ENCODE peak calls at places on chromosomes 4 and X, in six cellular contexts. C, W, V, D, R and U are unnamed samples. For H3K9me3, the result is how much of the 10 kb centered on the place peaks cover.

GRCh38 chrX:15579778-15580747 is 20.7 kb downstream of the ACE2 start:
- DNase-seq in C (no peak), W (no peak), V (no peak), D (peak), R (no peak), U (no peak)

GRCh38 chr4:139833131-139833930 is 167.7 kb downstream of the MGST2 start:
- DNase-seq in C (no peak), W (no peak), V (no peak), D (no peak), R (no peak), U (no peak)

GRCh38 chrX:56800801-56801200 is 71.8 kb downstream of the NBDY start:
- DNase-seq in C (no peak), W (peak), V (peak), D (peak), R (peak), U (no peak)

GRCh38 chr4:48603366-48604003 is 113.4 kb downstream of the ZAR1 start:
- DNase-seq in C (no peak), W (no peak), V (no peak), D (no peak), R (no peak), U (no peak)

GRCh38 chr4:7430368-7430964 is 4.3 kb downstream of the PSAPL1 start:
- DNase-seq in C (peak), W (no peak), V (no peak), D (no peak), R (no peak), U (no peak)

GRCh38 chr4:56374956-56375355 is 12.3 kb downstream of the AASDH start:
- DNase-seq in C (no peak), W (no peak), V (peak), D (no peak), R (no peak), U (no peak)

GRCh38 chrX:133792198-133792953 is 193.0 kb downstream of the GPC3 start:
- DNase-seq in C (peak), W (peak), V (peak), D (peak), R (peak), U (peak)

GRCh38 chr4:152328595-152328994 is 207.3 kb downstream of the FBXW7 start:
- DNase-seq in C (peak), W (no peak), V (no peak), D (no peak), R (no peak), U (no peak)

GRCh38 chr4:53273726-53274125 is 92.1 kb downstream of the SCFD2 start:
- DNase-seq in C (no peak), W (no peak), V (no peak), D (no peak), R (no peak), U (no peak)

GRCh38 chr4:182478475-182478874 is 235.3 kb downstream of the TENM3 start:
- DNase-seq in C (no peak), W (peak), V (peak), D (no peak), R (no peak), U (no peak)

GRCh38 chr4:18075823-18076433 is 54.4 kb upstream of the LCORL start:
- DNase-seq in C (no peak), W (peak), V (peak), D (peak), R (no peak), U (no peak)

GRCh38 chrX:102338162-102338561 is 91.2 kb downstream of the NXF2 start:
- DNase-seq in C (no peak), W (no peak), V (no peak), D (no peak), R (no peak), U (no peak)

GRCh38 chr4:118373614-118374255 is 20.9 kb upstream of the PRSS12 start:
- DNase-seq in C (no peak), W (no peak), V (no peak), D (no peak), R (no peak), U (no peak)

GRCh38 chrX:18638397-18638796 is 33.5 kb downstream of the RS1 start:
- DNase-seq in C (no peak), W (no peak), V (no peak), D (no peak), R (no peak), U (no peak)

GRCh38 chrX:119573840-119574393 is 446 bp upstream of the UBE2A start:
- DNase-seq in C (no peak), W (peak), V (peak), D (peak), R (peak), U (peak)

GRCh38 chr4:81343046-81343445 is 128.0 kb upstream of the PRKG2 start:
- DNase-seq in C (no peak), W (no peak), V (no peak), D (no peak), R (no peak), U (no peak)

GRCh38 chrX:31546130-31546529 is 474.3 kb upstream of the FTHL17 start:
- DNase-seq in C (peak), W (peak), V (no peak), D (no peak), R (no peak), U (no peak)

GRCh38 chr4:172188248-172188976 is 375.2 kb downstream of the GALNTL6 start:
- DNase-seq in C (no peak), W (no peak), V (no peak), D (no peak), R (no peak), U (no peak)

DNA sequence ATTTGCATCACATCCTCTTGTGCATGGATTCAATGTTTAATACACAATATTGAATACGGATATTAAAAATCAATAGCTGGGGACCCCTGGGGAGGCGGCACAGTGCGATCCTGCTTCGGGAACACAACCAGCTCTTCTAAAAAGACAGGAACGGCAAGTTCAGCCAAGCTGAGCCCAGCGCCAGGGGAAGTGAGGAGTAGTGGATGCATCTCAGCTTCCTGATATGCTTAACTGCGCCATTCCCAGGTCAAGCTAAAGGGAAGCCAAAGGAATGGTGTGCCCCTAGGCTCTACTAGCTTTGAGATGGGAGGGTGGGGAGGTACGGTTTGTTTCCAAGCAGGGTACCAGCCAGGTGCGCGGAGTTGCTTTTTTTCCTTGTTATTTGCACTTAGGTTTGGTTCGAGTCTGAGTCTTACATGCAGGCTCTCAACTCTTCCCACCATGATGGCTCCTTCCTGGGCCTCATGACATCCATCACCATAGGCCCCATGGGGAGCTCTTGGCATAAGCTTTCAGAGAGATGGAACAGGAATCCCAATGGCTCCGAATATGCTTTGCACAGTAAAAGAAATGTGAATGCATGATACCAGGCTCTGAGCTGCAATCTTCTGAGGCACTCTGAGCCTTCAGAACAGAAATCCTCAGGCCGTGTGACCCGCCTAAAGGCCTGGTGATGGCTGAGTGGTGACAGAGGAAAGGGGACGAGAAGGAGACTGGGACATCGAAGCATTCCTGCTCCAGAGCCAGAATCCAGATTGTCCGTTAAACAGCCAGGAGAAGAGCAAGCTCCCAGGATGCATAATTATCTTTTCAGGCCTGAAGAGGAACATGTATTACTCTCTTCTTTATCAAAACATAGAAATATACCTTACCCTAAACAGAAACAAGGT is 51.8 kb upstream of the BCOR start:
- DNase-seq in C (no peak), W (peak), V (no peak), D (no peak), R (no peak), U (no peak)
- H3K9me3 ChIP-seq in C (under half), W (under half), V (under half), D (under half), R (under half), U (under half)

DNA sequence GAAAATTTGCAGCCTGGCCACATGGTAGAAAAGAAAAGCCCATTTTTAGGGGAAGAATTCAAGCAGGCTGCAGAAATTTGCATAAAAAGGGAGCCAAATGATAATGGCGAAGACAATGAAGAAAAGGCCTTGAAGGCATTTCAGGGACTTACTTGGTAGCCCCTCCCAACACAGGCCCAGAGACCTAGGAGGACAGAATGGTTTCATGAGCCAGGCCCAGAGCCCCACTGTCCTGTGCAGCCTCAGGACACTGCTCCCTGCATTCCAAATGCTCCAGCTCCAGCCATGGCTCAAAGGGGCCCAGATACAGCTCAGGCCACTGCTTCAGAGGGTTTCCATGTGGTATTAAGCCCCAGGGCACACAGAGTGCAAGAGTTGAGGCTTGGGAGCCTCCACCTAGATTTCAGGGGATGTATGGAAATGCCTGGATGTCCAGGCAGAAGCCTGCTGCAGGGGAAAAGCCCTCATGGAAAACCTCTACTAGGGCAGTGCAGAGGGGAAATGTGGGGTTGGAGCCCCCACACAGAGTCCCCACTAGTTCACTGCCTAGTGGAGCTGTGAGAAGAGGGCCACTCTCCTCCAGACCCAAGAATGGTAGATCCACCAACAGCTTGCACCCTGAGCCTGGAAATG is 271.7 kb upstream of the KLF3 start:
- DNase-seq in C (no peak), W (no peak), V (no peak), D (no peak), R (no peak), U (no peak)
- H3K9me3 ChIP-seq in C (under half), W (under half), V (under half), D (under half), R (under half), U (under half)

GRCh38 chr4:146379744-146380143 is 142.0 kb downstream of the SLC10A7 start:
- DNase-seq in C (no peak), W (no peak), V (no peak), D (no peak), R (no peak), U (no peak)
- H3K9me3 ChIP-seq in C (under half), W (under half), V (under half), D (under half), R (under half), U (under half)

GRCh38 chrX:129665916-129666644 is 11.3 kb upstream of the APLN start:
- DNase-seq in C (peak), W (peak), V (no peak), D (peak), R (no peak), U (no peak)
- H3K9me3 ChIP-seq in C (under half), W (under half), V (under half), D (under half), R (under half), U (under half)

GRCh38 chr4:97453186-97453585 is 690.1 kb downstream of the STPG2 start:
- DNase-seq in C (no peak), W (no peak), V (no peak), D (no peak), R (no peak), U (no peak)
- H3K9me3 ChIP-seq in C (under half), W (under half), V (under half), D (under half), R (under half), U (under half)

GRCh38 chrX:33178218-33178617 is 33.1 kb downstream of the DMD start:
- DNase-seq in C (no peak), W (no peak), V (no peak), D (no peak), R (no peak), U (no peak)
- H3K9me3 ChIP-seq in C (under half), W (under half), V (under half), D (under half), R (under half), U (under half)